ENCODE peak calls at places on chromosome 17, in ten cellular contexts. One of them, this sample, is unnamed.
A peak's percentile ranks its signal among the peaks of the same experiment; 100 is the strongest.

GRCh38 chr17:6567528-6568185 is 11.3 kb upstream of the PITPNM3 start:
- DNase-seq in body of pancreas: no peak
- DNase-seq in epithelial cell of esophagus: peak; percentile 96
- DNase-seq in neural progenitor cell: peak; percentile 51
- DNase-seq in prostate gland: peak; percentile 79
- DNase-seq in ovary: no peak
- DNase-seq in endodermal cell: peak; percentile 76
- DNase-seq in cardiac fibroblast: no peak
- DNase-seq in heart right ventricle: no peak
- DNase-seq in BJ: no peak
- DNase-seq in this sample: no peak

GRCh38 chr17:55577011-55577586 is 65.8 kb upstream of the SMIM36 start:
- DNase-seq in prostate gland: no peak
- DNase-seq in epithelial cell of esophagus: peak; percentile 63
- DNase-seq in endodermal cell: no peak
- DNase-seq in ovary: peak; percentile 53
- DNase-seq in neural progenitor cell: no peak
- DNase-seq in body of pancreas: peak; percentile 51
- DNase-seq in heart right ventricle: peak; percentile 30
- DNase-seq in cardiac fibroblast: peak; percentile 71
- DNase-seq in BJ: peak; percentile 45
- DNase-seq in this sample: no peak

GRCh38 chr17:4968166-4968915 is 724 bp upstream of the SPAG7 start:
- DNase-seq in BJ: no peak
- DNase-seq in heart right ventricle: no peak
- DNase-seq in endodermal cell: peak; percentile 83
- DNase-seq in ovary: no peak
- DNase-seq in body of pancreas: no peak
- DNase-seq in neural progenitor cell: peak; percentile 90
- DNase-seq in cardiac fibroblast: no peak
- DNase-seq in prostate gland: peak; percentile 19
- DNase-seq in epithelial cell of esophagus: peak; percentile 9
- DNase-seq in this sample: no peak

GRCh38 chr17:52410781-52411180 is 252.3 kb upstream of the CA10 start:
- DNase-seq in prostate gland: no peak
- DNase-seq in endodermal cell: no peak
- DNase-seq in BJ: no peak
- DNase-seq in epithelial cell of esophagus: peak; percentile 3
- DNase-seq in cardiac fibroblast: no peak
- DNase-seq in neural progenitor cell: no peak
- DNase-seq in ovary: no peak
- DNase-seq in heart right ventricle: no peak
- DNase-seq in body of pancreas: no peak
- DNase-seq in this sample: no peak

GRCh38 chr17:7992516-7992915 is 9.9 kb upstream of the GUCY2D start:
- DNase-seq in epithelial cell of esophagus: peak; percentile 97
- DNase-seq in prostate gland: no peak
- DNase-seq in cardiac fibroblast: peak; percentile 66
- DNase-seq in ovary: no peak
- DNase-seq in endodermal cell: no peak
- DNase-seq in heart right ventricle: no peak
- DNase-seq in BJ: no peak
- DNase-seq in neural progenitor cell: no peak
- DNase-seq in body of pancreas: no peak
- DNase-seq in this sample: no peak

GRCh38 chr17:3771140-3771539 is 29.8 kb downstream of the ITGAE start:
- DNase-seq in neural progenitor cell: no peak
- DNase-seq in epithelial cell of esophagus: no peak
- DNase-seq in BJ: no peak
- DNase-seq in heart right ventricle: no peak
- DNase-seq in body of pancreas: no peak
- DNase-seq in endodermal cell: no peak
- DNase-seq in ovary: no peak
- DNase-seq in prostate gland: no peak
- DNase-seq in cardiac fibroblast: no peak
- DNase-seq in this sample: no peak

GRCh38 chr17:35214192-35214591 is 20.0 kb upstream of the SLC35G3 start:
- DNase-seq in neural progenitor cell: no peak
- DNase-seq in prostate gland: no peak
- DNase-seq in cardiac fibroblast: no peak
- DNase-seq in endodermal cell: no peak
- DNase-seq in epithelial cell of esophagus: no peak
- DNase-seq in body of pancreas: no peak
- DNase-seq in BJ: no peak
- DNase-seq in ovary: no peak
- DNase-seq in heart right ventricle: no peak
- DNase-seq in this sample: no peak

GRCh38 chr17:561118-561517 is 153.5 kb downstream of the VPS53 start:
- DNase-seq in body of pancreas: no peak
- DNase-seq in BJ: no peak
- DNase-seq in cardiac fibroblast: peak; percentile 76
- DNase-seq in ovary: no peak
- DNase-seq in epithelial cell of esophagus: peak; percentile 48
- DNase-seq in endodermal cell: no peak
- DNase-seq in heart right ventricle: no peak
- DNase-seq in prostate gland: no peak
- DNase-seq in neural progenitor cell: no peak
- DNase-seq in this sample: no peak

GRCh38 chr17:43464046-43464445 is 19.7 kb upstream of the DHX8 start:
- DNase-seq in body of pancreas: no peak
- DNase-seq in BJ: no peak
- DNase-seq in endodermal cell: no peak
- DNase-seq in heart right ventricle: no peak
- DNase-seq in neural progenitor cell: no peak
- DNase-seq in prostate gland: no peak
- DNase-seq in ovary: no peak
- DNase-seq in epithelial cell of esophagus: peak; percentile 39
- DNase-seq in cardiac fibroblast: no peak
- DNase-seq in this sample: no peak

GRCh38 chr17:43465049-43465448 is 18.7 kb upstream of the DHX8 start:
- DNase-seq in heart right ventricle: no peak
- DNase-seq in endodermal cell: peak; percentile 84
- DNase-seq in neural progenitor cell: no peak
- DNase-seq in prostate gland: no peak
- DNase-seq in BJ: no peak
- DNase-seq in epithelial cell of esophagus: no peak
- DNase-seq in body of pancreas: no peak
- DNase-seq in ovary: no peak
- DNase-seq in cardiac fibroblast: no peak
- DNase-seq in this sample: no peak

GRCh38 chr17:43457362-43457692 is 26.4 kb upstream of the DHX8 start:
- DNase-seq in body of pancreas: no peak
- DNase-seq in epithelial cell of esophagus: no peak
- DNase-seq in heart right ventricle: no peak
- DNase-seq in BJ: no peak
- DNase-seq in ovary: no peak
- DNase-seq in neural progenitor cell: no peak
- DNase-seq in endodermal cell: no peak
- DNase-seq in prostate gland: no peak
- DNase-seq in cardiac fibroblast: no peak
- DNase-seq in this sample: no peak

GRCh38 chr17:43456661-43457361 is 27.0 kb upstream of the DHX8 start:
- DNase-seq in cardiac fibroblast: peak; percentile 12
- DNase-seq in epithelial cell of esophagus: peak; percentile 27
- DNase-seq in ovary: no peak
- DNase-seq in BJ: no peak
- DNase-seq in heart right ventricle: peak; percentile 15
- DNase-seq in body of pancreas: peak; percentile 48
- DNase-seq in endodermal cell: no peak
- DNase-seq in neural progenitor cell: no peak
- DNase-seq in prostate gland: no peak
- DNase-seq in this sample: no peak

DNA sequence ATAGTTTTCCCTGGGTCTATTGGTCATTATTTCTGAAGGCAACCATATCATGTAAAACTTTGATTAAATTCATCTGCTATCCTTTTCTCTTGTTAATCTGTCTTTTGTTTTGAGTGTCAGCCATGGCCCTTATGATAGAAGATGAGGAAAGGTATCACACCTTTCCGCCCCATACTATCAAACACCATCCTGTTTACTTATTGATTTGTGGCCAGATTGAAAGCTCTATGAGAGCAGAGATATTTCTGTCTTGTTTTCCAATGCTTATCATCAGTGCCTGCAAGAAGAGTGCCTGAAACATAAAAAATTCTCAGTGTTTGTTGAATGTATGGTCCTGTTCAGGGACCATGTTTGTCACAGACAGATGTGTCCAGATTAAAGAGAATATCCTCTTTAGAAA is 22.6 kb upstream of the DHX8 start:
- DNase-seq in body of pancreas: no peak
- DNase-seq in prostate gland: no peak
- DNase-seq in cardiac fibroblast: no peak
- DNase-seq in neural progenitor cell: no peak
- DNase-seq in ovary: no peak
- DNase-seq in heart right ventricle: no peak
- DNase-seq in BJ: no peak
- DNase-seq in epithelial cell of esophagus: no peak
- DNase-seq in endodermal cell: no peak
- DNase-seq in this sample: no peak
- TF ChIP-seq CTCF in body of pancreas: no peak
- TF ChIP-seq CTCF in prostate gland: no peak
- TF ChIP-seq CTCF in cardiac fibroblast: no peak
- TF ChIP-seq CTCF in neural progenitor cell: no peak
- TF ChIP-seq CTCF in ovary: no peak
- TF ChIP-seq CTCF in heart right ventricle: no peak
- TF ChIP-seq CTCF in BJ: no peak
- TF ChIP-seq CTCF in epithelial cell of esophagus: no peak
- TF ChIP-seq CTCF in endodermal cell: no peak
- TF ChIP-seq CTCF in this sample: no peak

DNA sequence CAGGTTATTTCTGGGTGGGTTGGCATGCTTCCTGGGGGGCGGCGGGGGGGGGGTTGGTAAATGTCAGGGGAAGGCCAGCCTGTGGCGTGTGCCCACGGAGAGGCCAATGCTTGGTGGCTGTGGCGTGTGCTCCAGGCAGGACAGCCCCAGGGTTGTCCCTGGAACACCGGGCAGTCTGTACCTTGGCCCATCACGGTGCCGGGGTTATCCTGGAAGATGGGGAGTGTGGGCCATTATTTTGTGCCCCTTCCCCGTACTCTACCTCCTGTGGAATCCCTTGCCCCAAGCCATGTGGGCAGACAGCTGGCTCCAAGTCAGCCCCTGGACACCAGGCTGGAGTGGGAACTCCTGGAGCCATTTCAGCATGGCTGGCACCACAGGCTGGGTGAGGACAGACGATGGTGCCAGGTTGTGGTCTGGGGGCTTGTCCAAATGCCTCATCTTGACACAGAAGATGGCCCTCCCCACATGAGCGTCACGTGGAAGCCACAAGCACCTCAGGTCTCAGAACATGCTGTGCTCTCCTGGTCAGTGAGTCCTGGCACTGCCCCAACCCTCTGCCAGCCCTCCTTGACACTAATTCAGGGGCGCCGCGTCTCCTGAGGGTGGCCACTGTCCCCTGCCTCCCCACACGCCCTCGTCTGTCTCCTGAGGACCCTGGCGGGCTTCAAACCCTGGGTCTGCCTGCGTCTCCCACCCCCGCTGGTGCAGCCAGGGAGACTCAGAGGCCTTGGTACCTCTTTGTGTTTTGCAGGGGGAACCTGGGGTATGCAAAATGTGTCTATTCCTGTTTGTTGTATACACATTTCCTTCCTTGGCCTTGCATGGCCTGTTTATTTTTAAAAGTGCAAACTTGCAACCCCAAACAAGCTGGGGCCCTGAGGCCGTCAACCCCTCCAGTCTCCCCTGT is 4.3 kb downstream of the SLC16A3 start:
- DNase-seq in endodermal cell: peak; percentile 51
- DNase-seq in neural progenitor cell: no peak
- DNase-seq in heart right ventricle: no peak
- DNase-seq in ovary: peak; percentile 40
- DNase-seq in cardiac fibroblast: no peak
- DNase-seq in BJ: no peak
- DNase-seq in epithelial cell of esophagus: no peak
- DNase-seq in body of pancreas: no peak
- DNase-seq in prostate gland: no peak
- DNase-seq in this sample: no peak
- H3K4me3 ChIP-seq in endodermal cell: no peak overlapping the region
- H3K4me3 ChIP-seq in neural progenitor cell: no peak overlapping the region
- H3K4me3 ChIP-seq in heart right ventricle: no peak overlapping the region
- H3K4me3 ChIP-seq in ovary: no peak overlapping the region
- H3K4me3 ChIP-seq in cardiac fibroblast: no peak overlapping the region
- H3K4me3 ChIP-seq in BJ: no peak overlapping the region
- H3K4me3 ChIP-seq in epithelial cell of esophagus: no peak overlapping the region
- H3K4me3 ChIP-seq in body of pancreas: no peak overlapping the region
- H3K4me3 ChIP-seq in prostate gland: no peak overlapping the region
- H3K4me3 ChIP-seq in this sample: no peak overlapping the region

GRCh38 chr17:12924614-12925013 is 93.2 kb downstream of the ELAC2 start:
- DNase-seq in epithelial cell of esophagus: no peak
- DNase-seq in endodermal cell: no peak
- DNase-seq in heart right ventricle: no peak
- DNase-seq in body of pancreas: no peak
- DNase-seq in BJ: no peak
- DNase-seq in cardiac fibroblast: no peak
- DNase-seq in prostate gland: no peak
- DNase-seq in ovary: no peak
- DNase-seq in neural progenitor cell: no peak
- DNase-seq in this sample: no peak

GRCh38 chr17:12927001-12927400 is 90.8 kb downstream of the ELAC2 start:
- DNase-seq in ovary: no peak
- DNase-seq in cardiac fibroblast: no peak
- DNase-seq in neural progenitor cell: no peak
- DNase-seq in epithelial cell of esophagus: no peak
- DNase-seq in BJ: no peak
- DNase-seq in prostate gland: no peak
- DNase-seq in heart right ventricle: no peak
- DNase-seq in body of pancreas: no peak
- DNase-seq in endodermal cell: no peak
- DNase-seq in this sample: no peak

GRCh38 chr17:12927541-12928425 is 90.0 kb downstream of the ELAC2 start:
- DNase-seq in epithelial cell of esophagus: no peak
- DNase-seq in body of pancreas: no peak
- DNase-seq in neural progenitor cell: no peak
- DNase-seq in prostate gland: no peak
- DNase-seq in endodermal cell: no peak
- DNase-seq in BJ: no peak
- DNase-seq in ovary: peak; percentile 24
- DNase-seq in heart right ventricle: peak; percentile 47
- DNase-seq in cardiac fibroblast: peak; percentile 21
- DNase-seq in this sample: peak; percentile 41

DNA sequence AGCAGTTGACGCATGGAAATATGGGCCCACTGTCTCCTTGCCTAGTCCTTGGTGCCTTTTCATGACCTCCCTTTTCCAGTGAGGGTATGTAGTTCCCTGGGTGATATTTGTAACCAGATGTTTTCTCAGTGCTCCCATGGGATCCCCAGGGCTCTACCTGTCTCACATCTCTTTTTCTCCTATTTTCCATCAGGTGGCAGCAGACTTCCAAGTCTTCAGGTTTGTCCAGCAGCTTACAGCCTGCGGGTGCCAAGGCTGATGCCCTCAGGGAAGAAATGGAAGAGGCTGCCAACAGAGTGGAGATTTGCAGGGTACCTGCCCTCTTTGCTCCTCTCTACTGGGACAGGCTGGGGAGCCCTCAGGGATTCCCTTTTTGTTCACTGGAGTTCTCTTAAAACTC is 89.1 kb downstream of the ELAC2 start:
- DNase-seq in cardiac fibroblast: peak; percentile 5
- DNase-seq in BJ: no peak
- DNase-seq in epithelial cell of esophagus: no peak
- DNase-seq in ovary: no peak
- DNase-seq in endodermal cell: peak; percentile 65
- DNase-seq in body of pancreas: no peak
- DNase-seq in prostate gland: no peak
- DNase-seq in heart right ventricle: no peak
- DNase-seq in neural progenitor cell: peak; percentile 33
- DNase-seq in this sample: no peak
- TF ChIP-seq CTCF in cardiac fibroblast: no peak
- TF ChIP-seq CTCF in BJ: no peak
- TF ChIP-seq CTCF in epithelial cell of esophagus: peak; percentile 11
- TF ChIP-seq CTCF in ovary: no peak
- TF ChIP-seq CTCF in endodermal cell: peak; percentile 67
- TF ChIP-seq CTCF in body of pancreas: no peak
- TF ChIP-seq CTCF in prostate gland: no peak
- TF ChIP-seq CTCF in heart right ventricle: peak; percentile 30
- TF ChIP-seq CTCF in neural progenitor cell: peak; percentile 48
- TF ChIP-seq CTCF in this sample: peak; percentile 40

GRCh38 chr17:68292689-68293040 is 1.4 kb downstream of the ARSG start:
- DNase-seq in neural progenitor cell: no peak
- DNase-seq in heart right ventricle: no peak
- DNase-seq in body of pancreas: no peak
- DNase-seq in ovary: no peak
- DNase-seq in prostate gland: no peak
- DNase-seq in BJ: no peak
- DNase-seq in cardiac fibroblast: no peak
- DNase-seq in endodermal cell: no peak
- DNase-seq in epithelial cell of esophagus: no peak
- DNase-seq in this sample: no peak
- H3K4me3 ChIP-seq in neural progenitor cell: peak overlapping the region; percentile 89
- H3K4me3 ChIP-seq in heart right ventricle: peak overlapping the region; percentile 70
- H3K4me3 ChIP-seq in body of pancreas: no peak overlapping the region
- H3K4me3 ChIP-seq in ovary: no peak overlapping the region
- H3K4me3 ChIP-seq in prostate gland: no peak overlapping the region
- H3K4me3 ChIP-seq in BJ: no peak overlapping the region
- H3K4me3 ChIP-seq in cardiac fibroblast: no peak overlapping the region
- H3K4me3 ChIP-seq in endodermal cell: peak overlapping the region; percentile 84
- H3K4me3 ChIP-seq in epithelial cell of esophagus: no peak overlapping the region
- H3K4me3 ChIP-seq in this sample: no peak overlapping the region

This sample was measured in AG09309.